ENCODE peak calls at places on chromosomes 7 and 10, in four cellular contexts. E, R, W and I are unnamed samples.

GRCh38 chr10:6228010-6228511 is 25.3 kb downstream of the PFKFB3 start:
- DNase-seq in W (no peak), R (no peak), E (no peak), I (peak)

GRCh38 chr7:116683786-116684185 is 11.8 kb downstream of the MET start:
- DNase-seq in E (no peak), R (no peak), W (no peak), I (no peak)

GRCh38 chr10:84176351-84176750 is 2.8 kb downstream of the GPR15LG start:
- DNase-seq in R (peak), W (no peak), E (no peak), I (no peak)

GRCh38 chr10:64507869-64508609 is 986.8 kb downstream of the REEP3 start:
- DNase-seq in E (no peak), R (no peak), W (peak), I (no peak)

GRCh38 chr7:128392446-128393327 is 17.1 kb downstream of the IMPDH1 start:
- DNase-seq in E (no peak), R (no peak), W (no peak), I (no peak)

GRCh38 chr7:156102267-156102666 is 290.0 kb upstream of the SHH start:
- DNase-seq in E (no peak), W (no peak), R (no peak), I (no peak)

GRCh38 chr10:7260412-7260900 is 150.4 kb downstream of the SFMBT2 start:
- DNase-seq in E (no peak), W (peak), R (no peak), I (peak)

GRCh38 chr7:108529341-108529740 is 3.4 kb upstream of the PNPLA8 start:
- DNase-seq in E (no peak), W (no peak), R (no peak), I (no peak)

GRCh38 chr10:28981007-28981406 is 303.7 kb downstream of the BAMBI start:
- DNase-seq in R (no peak), E (no peak), W (no peak), I (no peak)

GRCh38 chr10:103186128-103186527 is 6.9 kb downstream of the NT5C2 start:
- DNase-seq in W (no peak), R (no peak), E (no peak), I (no peak)

GRCh38 chr7:9937944-9938631 is 1035.6 kb upstream of the PHF14 start:
- DNase-seq in W (peak), R (no peak), E (no peak), I (no peak)

GRCh38 chr10:62231371-62231770 is 37.3 kb downstream of the RTKN2 start:
- DNase-seq in R (no peak), E (no peak), W (peak), I (peak)

GRCh38 chr7:13321321-13321720 is 633.9 kb downstream of the ARL4A start:
- DNase-seq in W (no peak), R (no peak), E (no peak), I (no peak)

GRCh38 chr7:94675356-94675755 is 19.4 kb upstream of the SGCE start:
- DNase-seq in E (no peak), W (no peak), R (no peak), I (no peak)

GRCh38 chr7:74479961-74480829 is 26.5 kb downstream of the GTF2IRD1 start:
- DNase-seq in R (no peak), W (peak), E (no peak), I (peak)

GRCh38 chr10:27388761-27389399 is 115.2 kb upstream of the RAB18 start:
- DNase-seq in E (no peak), W (no peak), R (no peak), I (no peak)

GRCh38 chr7:44226396-44226753 is 25.6 kb downstream of the YKT6 start:
- DNase-seq in W (no peak), E (no peak), R (no peak), I (no peak)